ENCODE peak calls at places on chromosome 5, in ten cellular contexts. One of them, this sample, is unnamed.

GRCh38 chr5:156529902-156530301 is 202.9 kb downstream of the SGCD start:
- DNase-seq in ELR: no peak
- DNase-seq in NCI-H187 treated with DMSO at 0.1 percent for 48 hours: no peak
- DNase-seq in nucleus accumbens: no peak
- DNase-seq in GM12891: no peak
- DNase-seq in endothelial cell: no peak
- DNase-seq in stimulated activated CD4-positive, alpha-beta T cell treated with anti-CD3 and anti-CD28 coated beads, Interleukin-15, amount 100 ng/mL, for 1 hour: no peak
- DNase-seq in dorsolateral prefrontal cortex: no peak
- DNase-seq in iPS DF 6.9: no peak
- DNase-seq in frontal cortex: no peak
- DNase-seq in this sample: no peak

GRCh38 chr5:33072296-33072695 is 361.2 kb downstream of the NPR3 start:
- DNase-seq in ELR: peak
- DNase-seq in NCI-H187 treated with DMSO at 0.1 percent for 48 hours: no peak
- DNase-seq in nucleus accumbens: no peak
- DNase-seq in GM12891: no peak
- DNase-seq in endothelial cell: no peak
- DNase-seq in stimulated activated CD4-positive, alpha-beta T cell treated with anti-CD3 and anti-CD28 coated beads, Interleukin-15, amount 100 ng/mL, for 1 hour: no peak
- DNase-seq in dorsolateral prefrontal cortex: no peak
- DNase-seq in iPS DF 6.9: no peak
- DNase-seq in frontal cortex: no peak
- DNase-seq in this sample: no peak

GRCh38 chr5:159441441-159441840 is 111.2 kb upstream of the IL12B start:
- DNase-seq in ELR: peak
- DNase-seq in NCI-H187 treated with DMSO at 0.1 percent for 48 hours: no peak
- DNase-seq in nucleus accumbens: no peak
- DNase-seq in GM12891: no peak
- DNase-seq in endothelial cell: peak
- DNase-seq in stimulated activated CD4-positive, alpha-beta T cell treated with anti-CD3 and anti-CD28 coated beads, Interleukin-15, amount 100 ng/mL, for 1 hour: no peak
- DNase-seq in dorsolateral prefrontal cortex: no peak
- DNase-seq in iPS DF 6.9: peak
- DNase-seq in frontal cortex: no peak
- DNase-seq in this sample: peak

GRCh38 chr5:14337603-14338002 is 194.5 kb downstream of the TRIO start:
- DNase-seq in ELR: no peak
- DNase-seq in NCI-H187 treated with DMSO at 0.1 percent for 48 hours: no peak
- DNase-seq in nucleus accumbens: no peak
- DNase-seq in GM12891: no peak
- DNase-seq in endothelial cell: no peak
- DNase-seq in stimulated activated CD4-positive, alpha-beta T cell treated with anti-CD3 and anti-CD28 coated beads, Interleukin-15, amount 100 ng/mL, for 1 hour: no peak
- DNase-seq in dorsolateral prefrontal cortex: no peak
- DNase-seq in iPS DF 6.9: no peak
- DNase-seq in frontal cortex: no peak
- DNase-seq in this sample: no peak

GRCh38 chr5:126852104-126852531 is 75.2 kb downstream of the LMNB1 start:
- DNase-seq in ELR: no peak
- DNase-seq in NCI-H187 treated with DMSO at 0.1 percent for 48 hours: no peak
- DNase-seq in nucleus accumbens: no peak
- DNase-seq in GM12891: no peak
- DNase-seq in endothelial cell: no peak
- DNase-seq in stimulated activated CD4-positive, alpha-beta T cell treated with anti-CD3 and anti-CD28 coated beads, Interleukin-15, amount 100 ng/mL, for 1 hour: no peak
- DNase-seq in dorsolateral prefrontal cortex: no peak
- DNase-seq in iPS DF 6.9: no peak
- DNase-seq in frontal cortex: no peak
- DNase-seq in this sample: no peak

GRCh38 chr5:115556276-115556675 is 11.7 kb upstream of the FEM1C start:
- DNase-seq in ELR: no peak
- DNase-seq in NCI-H187 treated with DMSO at 0.1 percent for 48 hours: no peak
- DNase-seq in nucleus accumbens: no peak
- DNase-seq in GM12891: no peak
- DNase-seq in endothelial cell: no peak
- DNase-seq in stimulated activated CD4-positive, alpha-beta T cell treated with anti-CD3 and anti-CD28 coated beads, Interleukin-15, amount 100 ng/mL, for 1 hour: no peak
- DNase-seq in dorsolateral prefrontal cortex: no peak
- DNase-seq in iPS DF 6.9: no peak
- DNase-seq in frontal cortex: no peak
- DNase-seq in this sample: no peak

GRCh38 chr5:151570512-151571269 is 20.4 kb downstream of the FAT2 start:
- DNase-seq in ELR: no peak
- DNase-seq in NCI-H187 treated with DMSO at 0.1 percent for 48 hours: no peak
- DNase-seq in nucleus accumbens: no peak
- DNase-seq in GM12891: no peak
- DNase-seq in endothelial cell: no peak
- DNase-seq in stimulated activated CD4-positive, alpha-beta T cell treated with anti-CD3 and anti-CD28 coated beads, Interleukin-15, amount 100 ng/mL, for 1 hour: no peak
- DNase-seq in dorsolateral prefrontal cortex: no peak
- DNase-seq in iPS DF 6.9: peak
- DNase-seq in frontal cortex: no peak
- DNase-seq in this sample: no peak

GRCh38 chr5:91340532-91340931 is 42.6 kb downstream of the ARRDC3 start:
- DNase-seq in ELR: no peak
- DNase-seq in NCI-H187 treated with DMSO at 0.1 percent for 48 hours: no peak
- DNase-seq in nucleus accumbens: no peak
- DNase-seq in GM12891: no peak
- DNase-seq in endothelial cell: no peak
- DNase-seq in stimulated activated CD4-positive, alpha-beta T cell treated with anti-CD3 and anti-CD28 coated beads, Interleukin-15, amount 100 ng/mL, for 1 hour: no peak
- DNase-seq in dorsolateral prefrontal cortex: no peak
- DNase-seq in iPS DF 6.9: no peak
- DNase-seq in frontal cortex: no peak
- DNase-seq in this sample: no peak

GRCh38 chr5:53343187-53343586 is 137.2 kb upstream of the FST start:
- DNase-seq in ELR: peak
- DNase-seq in NCI-H187 treated with DMSO at 0.1 percent for 48 hours: no peak
- DNase-seq in nucleus accumbens: no peak
- DNase-seq in GM12891: no peak
- DNase-seq in endothelial cell: no peak
- DNase-seq in stimulated activated CD4-positive, alpha-beta T cell treated with anti-CD3 and anti-CD28 coated beads, Interleukin-15, amount 100 ng/mL, for 1 hour: no peak
- DNase-seq in dorsolateral prefrontal cortex: no peak
- DNase-seq in iPS DF 6.9: no peak
- DNase-seq in frontal cortex: no peak
- DNase-seq in this sample: no peak

GRCh38 chr5:172153695-172154094 is 34.3 kb downstream of the STK10 start:
- DNase-seq in ELR: no peak
- DNase-seq in NCI-H187 treated with DMSO at 0.1 percent for 48 hours: no peak
- DNase-seq in nucleus accumbens: no peak
- DNase-seq in GM12891: no peak
- DNase-seq in endothelial cell: no peak
- DNase-seq in stimulated activated CD4-positive, alpha-beta T cell treated with anti-CD3 and anti-CD28 coated beads, Interleukin-15, amount 100 ng/mL, for 1 hour: no peak
- DNase-seq in dorsolateral prefrontal cortex: no peak
- DNase-seq in iPS DF 6.9: no peak
- DNase-seq in frontal cortex: no peak
- DNase-seq in this sample: no peak

GRCh38 chr5:109882546-109882945 is 192.8 kb downstream of the MAN2A1 start:
- DNase-seq in ELR: no peak
- DNase-seq in NCI-H187 treated with DMSO at 0.1 percent for 48 hours: no peak
- DNase-seq in nucleus accumbens: no peak
- DNase-seq in GM12891: no peak
- DNase-seq in endothelial cell: no peak
- DNase-seq in stimulated activated CD4-positive, alpha-beta T cell treated with anti-CD3 and anti-CD28 coated beads, Interleukin-15, amount 100 ng/mL, for 1 hour: no peak
- DNase-seq in dorsolateral prefrontal cortex: no peak
- DNase-seq in iPS DF 6.9: no peak
- DNase-seq in frontal cortex: no peak
- DNase-seq in this sample: no peak

GRCh38 chr5:128701301-128701700 is 163.3 kb upstream of the FBN2 start:
- DNase-seq in ELR: no peak
- DNase-seq in NCI-H187 treated with DMSO at 0.1 percent for 48 hours: no peak
- DNase-seq in nucleus accumbens: no peak
- DNase-seq in GM12891: no peak
- DNase-seq in endothelial cell: no peak
- DNase-seq in stimulated activated CD4-positive, alpha-beta T cell treated with anti-CD3 and anti-CD28 coated beads, Interleukin-15, amount 100 ng/mL, for 1 hour: no peak
- DNase-seq in dorsolateral prefrontal cortex: no peak
- DNase-seq in iPS DF 6.9: no peak
- DNase-seq in frontal cortex: no peak
- DNase-seq in this sample: no peak

GRCh38 chr5:181190711-181191525 is 14.1 kb downstream of the TRIM7 start:
- DNase-seq in ELR: peak
- DNase-seq in NCI-H187 treated with DMSO at 0.1 percent for 48 hours: no peak
- DNase-seq in nucleus accumbens: no peak
- DNase-seq in GM12891: no peak
- DNase-seq in endothelial cell: peak
- DNase-seq in stimulated activated CD4-positive, alpha-beta T cell treated with anti-CD3 and anti-CD28 coated beads, Interleukin-15, amount 100 ng/mL, for 1 hour: peak
- DNase-seq in dorsolateral prefrontal cortex: peak
- DNase-seq in iPS DF 6.9: no peak
- DNase-seq in frontal cortex: peak
- DNase-seq in this sample: no peak